ENCODE peak calls at places on chromosomes 11 and 22, in four cellular contexts. F is testis; Y is iPS-NIHi11; H is stimulated activated CD4-positive, alpha-beta T cell treated with anti-CD3 and anti-CD28 coated beads, Interleukin-1b, Interleukin-23, amount 100 ng/mL, for 1 hour. O is an unnamed sample.

GRCh38 chr11:60926500-60926899 is 2.2 kb downstream of the TMEM132A start:
- DNase-seq in F (no peak), Y (no peak), H (no peak), O (no peak)

GRCh38 chr11:9613118-9613829 is 39.8 kb downstream of the WEE1 start:
- DNase-seq in F (peak; percentile 96), Y (peak; percentile 90), H (peak; percentile 76), O (peak; percentile 45)

GRCh38 chr11:95256204-95256819 is 25.3 kb upstream of the SESN3 start:
- DNase-seq in F (no peak), Y (no peak), H (no peak), O (no peak)

GRCh38 chr22:17117890-17118289 is 3.3 kb downstream of the TMEM121B start:
- DNase-seq in F (no peak), Y (no peak), H (no peak), O (no peak)

GRCh38 chr11:78645226-78646202 is 70.8 kb upstream of the NARS2 start:
- DNase-seq in F (peak; percentile 77), Y (peak; percentile 77), H (peak; percentile 27), O (no peak)

GRCh38 chr11:111435046-111435698 is 56.1 kb upstream of the POU2AF1 start:
- DNase-seq in F (no peak), Y (no peak), H (no peak), O (no peak)

GRCh38 chr11:64314146-64314804 is 3.1 kb downstream of the TRMT112 start:
- DNase-seq in F (no peak), Y (no peak), H (no peak), O (no peak)

GRCh38 chr22:23383491-23384450 is 196.3 kb downstream of the IGLL1 start:
- DNase-seq in F (peak; percentile 79), Y (peak; percentile 70), H (no peak), O (no peak)

GRCh38 chr22:21951931-21952465 is 650 bp downstream of the PPM1F start:
- DNase-seq in F (peak; percentile 53), Y (peak; percentile 46), H (no peak), O (no peak)

GRCh38 chr11:67237574-67237973 is 28.7 kb upstream of the GRK2 start:
- DNase-seq in F (no peak), Y (no peak), H (no peak), O (no peak)

GRCh38 chr11:92225563-92226308 is 1.1 kb downstream of the FAT3 start:
- DNase-seq in F (peak; percentile 19), Y (peak; percentile 38), H (no peak), O (no peak)

GRCh38 chr11:65111537-65112225 is at the start of gene TM7SF2:
- DNase-seq in F (peak; percentile 97), Y (peak; percentile 96), H (peak; percentile 90), O (peak; percentile 76)

GRCh38 chr11:1548221-1549070 is 23.6 kb downstream of the DUSP8 start:
- DNase-seq in F (peak; percentile 89), Y (peak; percentile 75), H (no peak), O (no peak)

GRCh38 chr11:1864831-1865665 is 12.2 kb downstream of the LSP1 start:
- DNase-seq in F (no peak), Y (no peak), H (no peak), O (no peak)

GRCh38 chr11:116504541-116505149 is 268.1 kb downstream of the BUD13 start:
- DNase-seq in F (no peak), Y (no peak), H (no peak), O (no peak)

GRCh38 chr11:13834463-13834862 is 128.1 kb upstream of the SPON1 start:
- DNase-seq in F (no peak), Y (peak; percentile 78), H (no peak), O (no peak)

GRCh38 chr11:16126361-16126760 is 230.0 kb downstream of the SOX6 start:
- DNase-seq in F (no peak), Y (peak; percentile 19), H (no peak), O (no peak)

GRCh38 chr11:2776351-2777061 is 76.7 kb upstream of the KCNQ1OT1 start:
- DNase-seq in F (peak; percentile 12), Y (peak; percentile 13), H (no peak), O (no peak)

GRCh38 chr11:120324932-120325810 is at the start of gene TLCD5:
- DNase-seq in F (peak; percentile 69), Y (peak; percentile 89), H (no peak), O (no peak)

GRCh38 chr22:38153821-38154562 is 27.6 kb downstream of the PLA2G6 start:
- DNase-seq in F (no peak), Y (no peak), H (no peak), O (no peak)

GRCh38 chr22:38075105-38075825 is 8.7 kb downstream of the SLC16A8 start:
- DNase-seq in F (peak; percentile 56), Y (no peak), H (no peak), O (no peak)

GRCh38 chr11:13289081-13289480 is 11.5 kb downstream of the BMAL1 start:
- DNase-seq in F (no peak), Y (peak; percentile 53), H (no peak), O (no peak)

GRCh38 chr22:46012182-46012880 is 35.4 kb upstream of the WNT7B start:
- DNase-seq in F (no peak), Y (no peak), H (no peak), O (no peak)

GRCh38 chr11:57239348-57239747 is 2.3 kb upstream of the APLNR start:
- DNase-seq in F (no peak), Y (no peak), H (no peak), O (no peak)

GRCh38 chr11:36258730-36259360 is 30.4 kb downstream of the COMMD9 start:
- DNase-seq in F (peak; percentile 77), Y (peak; percentile 77), H (no peak), O (no peak)

GRCh38 chr22:49692499-49693225 is 135.0 kb downstream of the BRD1 start:
- DNase-seq in F (no peak), Y (no peak), H (no peak), O (no peak)

GRCh38 chr11:111299111-111300026 is 1.0 kb downstream of the POU2AF3 start:
- DNase-seq in F (peak; percentile 84), Y (peak; percentile 78), H (no peak), O (no peak)

GRCh38 chr11:60378359-60378758 is at the start of gene MS4A7:
- DNase-seq in F (peak; percentile 24), Y (no peak), H (no peak), O (no peak)

GRCh38 chr11:10876168-10876567 is 18.3 kb upstream of the ZBED5 start:
- DNase-seq in F (no peak), Y (no peak), H (no peak), O (no peak)

GRCh38 chr11:61832758-61833157 is 4.7 kb downstream of the FADS2 start:
- DNase-seq in F (peak; percentile 51), Y (no peak), H (no peak), O (no peak)

GRCh38 chr11:7444582-7444981 is 40.7 kb upstream of the OLFML1 start:
- DNase-seq in F (no peak), Y (peak; percentile 22), H (no peak), O (no peak)

GRCh38 chr11:22626573-22627239 is 1.1 kb upstream of the FANCF start:
- DNase-seq in F (no peak), Y (no peak), H (no peak), O (no peak)

GRCh38 chr11:26950260-26950719 is 43.6 kb upstream of the FIBIN start:
- DNase-seq in F (no peak), Y (no peak), H (no peak), O (no peak)

GRCh38 chr11:2751523-2752203 is 51.9 kb upstream of the KCNQ1OT1 start:
- DNase-seq in F (no peak), Y (no peak), H (no peak), O (no peak)

GRCh38 chr11:70106757-70107156 is 28.6 kb downstream of the ANO1 start:
- DNase-seq in F (no peak), Y (no peak), H (no peak), O (no peak)

O was measured in esophagus squamous epithelium.